ENCODE peak calls at places on chromosomes 2 and 18, in eight cellular contexts. V, E, Z, X, B, A, O and J are unnamed samples.

GRCh38 chr2:25401307-25402021 is 59.7 kb upstream of the DNMT3A start:
- DNase-seq in X (no peak), O (no peak), E (no peak), Z (no peak), V (no peak), A (no peak), B (no peak), J (no peak)

GRCh38 chr2:127277028-127277427 is 16.9 kb downstream of the ERCC3 start:
- DNase-seq in V (no peak), Z (no peak), O (no peak), A (no peak), X (no peak), B (no peak), E (no peak), J (no peak)

GRCh38 chr2:72893594-72894319 is 6.5 kb downstream of the SPR start:
- DNase-seq in E (peak), O (peak), X (peak), Z (peak), B (peak), V (no peak), A (peak), J (peak)

GRCh38 chr2:173667415-173667814 is 297.8 kb downstream of the SP3 start:
- DNase-seq in A (no peak), O (no peak), X (no peak), Z (no peak), E (peak), B (no peak), V (no peak), J (no peak)

GRCh38 chr2:42105330-42106256 is 57.8 kb downstream of the PKDCC start:
- DNase-seq in X (no peak), B (no peak), E (peak), O (no peak), A (peak), Z (no peak), V (no peak), J (no peak)

GRCh38 chr18:10514621-10515020 is 11.2 kb upstream of the NAPG start:
- DNase-seq in O (no peak), A (no peak), X (no peak), V (no peak), B (no peak), E (no peak), Z (no peak), J (no peak)

GRCh38 chr2:194105358-194105757 is 1551.7 kb upstream of the SLC39A10 start:
- DNase-seq in O (no peak), E (no peak), B (no peak), X (no peak), Z (no peak), V (no peak), A (no peak), J (no peak)

GRCh38 chr18:70321616-70322015 is 32.8 kb downstream of the SOCS6 start:
- DNase-seq in V (no peak), A (no peak), B (peak), O (no peak), Z (no peak), X (no peak), E (no peak), J (no peak)

GRCh38 chr2:178804791-178805190 is 2.4 kb downstream of the TTN start:
- DNase-seq in X (peak), V (no peak), A (no peak), B (no peak), Z (no peak), O (no peak), E (no peak), J (no peak)

GRCh38 chr2:231212329-231212845 is 14.0 kb downstream of the ARMC9 start:
- DNase-seq in B (no peak), O (no peak), Z (no peak), V (no peak), A (no peak), E (no peak), X (no peak), J (no peak)

GRCh38 chr2:24986397-24986796 is 14.6 kb upstream of the DNAJC27 start:
- DNase-seq in E (peak), B (no peak), A (peak), X (no peak), O (peak), V (peak), Z (no peak), J (no peak)

GRCh38 chr2:33380661-33381183 is 95.7 kb upstream of the RASGRP3 start:
- DNase-seq in Z (no peak), X (no peak), E (no peak), B (no peak), O (no peak), A (no peak), V (no peak), J (no peak)

GRCh38 chr18:32548688-32549087 is 78.0 kb upstream of the GAREM1 start:
- DNase-seq in B (no peak), E (no peak), Z (no peak), O (no peak), V (no peak), X (no peak), A (no peak), J (no peak)

DNA sequence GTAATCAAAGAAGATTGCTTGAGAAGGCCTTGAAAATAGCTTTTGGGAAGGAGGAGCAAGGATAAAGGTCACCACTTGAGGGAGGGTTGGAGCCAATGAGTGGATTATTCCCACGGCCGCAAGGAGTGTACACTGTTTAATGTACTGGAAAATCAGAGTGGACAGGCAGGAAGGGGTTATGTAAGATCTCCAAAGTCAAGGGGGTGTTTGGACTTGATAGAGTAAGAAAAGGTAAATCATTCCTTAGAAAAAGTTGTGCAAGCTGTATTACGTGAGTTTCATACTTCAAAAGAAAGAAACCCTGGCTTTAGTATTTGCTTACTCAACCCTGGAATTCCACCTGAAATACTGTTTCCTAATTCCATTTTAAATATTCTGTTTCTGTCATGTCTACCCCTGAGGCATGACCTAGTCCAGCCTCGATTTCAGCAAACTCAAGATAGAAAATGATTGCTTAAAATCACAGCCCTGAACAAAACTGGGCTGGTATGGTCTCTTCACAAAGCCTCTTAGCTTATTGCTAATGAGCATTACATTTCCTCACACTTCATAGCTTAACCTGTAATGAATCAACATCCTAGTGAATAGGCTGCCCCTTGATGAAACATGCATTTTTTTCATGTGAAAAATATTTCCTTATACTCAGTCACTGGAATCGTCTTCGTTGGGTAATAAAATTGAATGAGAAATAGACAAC is 1.1 kb downstream of the MREG start:
- DNase-seq in Z (no peak), E (no peak), X (peak), A (no peak), B (peak), V (no peak), O (no peak), J (no peak)
- TF ChIP-seq CTCF in Z (no peak), E (no peak), X (no peak), A (peak), B (peak), V (no peak), O (no peak), J (peak)

GRCh38 chr2:224887159-224887558 is 155.1 kb downstream of the DOCK10 start:
- DNase-seq in B (no peak), V (no peak), E (peak), A (peak), X (no peak), Z (no peak), O (no peak), J (no peak)
- TF ChIP-seq CTCF in B (no peak), V (no peak), E (peak), A (peak), X (no peak), Z (no peak), O (no peak), J (no peak)

GRCh38 chr18:12057419-12058039 is 36.1 kb upstream of the ANKRD62 start:
- DNase-seq in V (no peak), Z (peak), E (no peak), B (no peak), A (no peak), X (no peak), O (no peak), J (no peak)
- TF ChIP-seq CTCF in V (no peak), Z (peak), E (no peak), B (no peak), A (no peak), X (no peak), O (no peak), J (no peak)

GRCh38 chr2:215451012-215451756 is 15.3 kb upstream of the FN1 start:
- DNase-seq in O (no peak), E (peak), B (no peak), A (peak), X (no peak), V (no peak), Z (no peak), J (no peak)

GRCh38 chr2:215450188-215451011 is 14.5 kb upstream of the FN1 start:
- DNase-seq in Z (no peak), E (no peak), O (no peak), X (no peak), V (no peak), B (no peak), A (no peak), J (no peak)

GRCh38 chr2:215452725-215453124 is 16.9 kb upstream of the FN1 start:
- DNase-seq in A (no peak), X (no peak), V (no peak), B (no peak), E (no peak), Z (peak), O (no peak), J (no peak)

DNA sequence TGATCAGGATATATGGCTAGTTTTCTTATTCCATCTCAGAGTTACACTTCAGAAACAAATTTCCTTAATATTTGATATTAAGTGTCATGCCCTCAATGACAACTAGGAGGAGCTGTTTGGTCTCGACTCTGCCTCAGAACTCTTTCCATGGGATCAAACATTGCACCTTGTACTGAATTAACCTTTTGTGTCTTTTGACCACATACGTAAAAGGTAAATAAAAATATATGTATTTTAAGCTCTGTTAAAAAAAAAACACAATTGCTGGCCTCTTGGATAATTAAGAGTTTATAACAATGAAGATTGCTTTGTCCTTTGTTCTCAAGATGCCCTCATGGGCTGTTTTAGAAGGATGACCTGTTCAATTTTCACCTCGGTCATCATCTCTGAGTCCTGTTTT is 18.7 kb upstream of the FN1 start:
- DNase-seq in E (peak), X (peak), B (no peak), Z (no peak), O (no peak), V (peak), A (peak), J (no peak)
- TF ChIP-seq CTCF in E (peak), X (peak), B (peak), Z (peak), O (peak), V (peak), A (peak), J (peak)

GRCh38 chr2:7116516-7116915 is 199.3 kb downstream of the RNF144A start:
- DNase-seq in Z (no peak), O (no peak), B (no peak), X (no peak), A (no peak), V (no peak), E (no peak), J (no peak)

GRCh38 chr2:7115364-7115763 is 198.2 kb downstream of the RNF144A start:
- DNase-seq in O (no peak), E (no peak), B (no peak), Z (no peak), X (no peak), A (no peak), V (no peak), J (no peak)

GRCh38 chr2:7119504-7119835 is 202.3 kb downstream of the RNF144A start:
- DNase-seq in O (no peak), V (no peak), A (no peak), Z (no peak), B (no peak), E (no peak), X (no peak), J (no peak)

GRCh38 chr2:7121851-7122250 is 204.6 kb downstream of the RNF144A start:
- DNase-seq in V (no peak), B (no peak), O (no peak), A (no peak), E (no peak), X (no peak), Z (no peak), J (no peak)

DNA sequence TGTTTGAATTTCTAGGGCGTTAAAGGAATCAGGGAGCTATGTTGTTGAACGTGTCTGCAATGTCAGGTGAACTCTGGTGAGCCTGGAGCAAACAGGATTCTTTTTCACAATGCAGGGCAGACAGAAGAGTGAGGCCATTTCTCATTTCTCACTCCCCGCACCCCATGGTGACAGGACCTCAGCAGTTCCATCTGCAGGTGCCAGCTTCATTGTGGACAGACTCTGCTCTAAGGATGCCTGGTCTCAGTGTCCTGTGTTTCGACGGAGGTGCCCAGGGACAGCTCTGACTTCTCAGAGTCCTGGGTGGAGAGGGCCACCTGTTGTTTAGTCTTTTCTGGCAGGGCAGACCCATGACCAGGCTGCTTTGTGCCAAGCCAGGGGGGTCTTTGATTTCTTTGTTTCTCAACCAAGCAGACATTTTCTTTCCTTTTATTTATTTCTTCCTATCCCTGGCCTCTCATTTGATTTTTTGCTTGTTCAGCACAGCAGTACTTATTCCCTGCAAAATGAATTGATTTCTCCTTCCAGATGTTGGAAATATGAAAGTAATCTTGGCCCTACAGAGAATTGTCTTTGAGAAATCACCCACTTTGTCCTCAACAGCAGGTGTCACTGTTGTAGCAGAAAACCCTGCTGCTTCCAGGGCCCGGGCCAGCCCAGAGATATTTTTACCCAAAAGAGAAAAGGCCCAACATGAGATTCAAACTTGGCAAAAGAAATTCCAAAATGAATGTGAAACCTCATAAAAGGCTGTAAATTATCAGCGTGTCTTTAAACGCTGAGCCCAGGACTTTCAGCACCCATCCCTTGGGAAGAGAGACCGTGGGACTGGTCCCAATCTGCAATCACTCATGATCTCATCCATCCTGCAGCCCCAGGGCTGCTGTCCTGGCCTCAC is 201.6 kb downstream of the RNF144A start:
- DNase-seq in V (peak), Z (peak), E (peak), B (no peak), O (peak), A (peak), X (peak), J (peak)
- TF ChIP-seq CTCF in V (peak), Z (peak), E (peak), B (peak), O (peak), A (peak), X (peak), J (peak)

DNA sequence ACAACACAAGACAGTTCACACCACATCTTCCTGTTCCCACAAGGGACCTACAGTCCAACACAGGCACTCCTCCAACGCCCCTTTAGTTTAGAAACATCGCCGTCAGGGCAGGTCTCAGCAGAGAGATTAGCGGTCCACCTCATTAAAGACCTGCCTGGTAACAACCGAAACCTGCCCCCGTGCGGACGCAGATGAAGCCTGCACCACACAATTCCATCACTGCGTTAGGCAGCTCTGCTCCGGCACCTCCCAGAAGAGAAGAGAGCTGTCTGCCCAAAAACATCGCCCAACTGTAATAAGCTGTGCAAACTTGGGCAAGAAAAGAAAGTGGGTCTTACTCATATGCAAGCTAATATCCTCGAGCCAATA is 32.7 kb downstream of the ZNF516 start:
- DNase-seq in Z (no peak), B (no peak), O (peak), A (no peak), E (no peak), X (no peak), V (peak), J (no peak)
- TF ChIP-seq CTCF in Z (no peak), B (no peak), O (no peak), A (no peak), E (no peak), X (no peak), V (peak), J (no peak)

GRCh38 chr2:207768891-207769596 is 662 bp downstream of the FZD5 start:
- DNase-seq in O (peak), B (peak), Z (peak), A (peak), V (peak), E (no peak), X (peak), J (no peak)

GRCh38 chr2:207768168-207768890 is 1.4 kb downstream of the FZD5 start:
- DNase-seq in A (peak), B (peak), Z (peak), O (peak), E (peak), V (no peak), X (peak), J (peak)

GRCh38 chr2:207765960-207766582 is 3.6 kb downstream of the FZD5 start:
- DNase-seq in V (no peak), B (no peak), A (no peak), O (no peak), E (no peak), Z (no peak), X (no peak), J (no peak)

GRCh38 chr2:207766697-207767460 is 2.8 kb downstream of the FZD5 start:
- DNase-seq in X (no peak), V (no peak), B (no peak), A (no peak), O (peak), Z (peak), E (no peak), J (no peak)

DNA sequence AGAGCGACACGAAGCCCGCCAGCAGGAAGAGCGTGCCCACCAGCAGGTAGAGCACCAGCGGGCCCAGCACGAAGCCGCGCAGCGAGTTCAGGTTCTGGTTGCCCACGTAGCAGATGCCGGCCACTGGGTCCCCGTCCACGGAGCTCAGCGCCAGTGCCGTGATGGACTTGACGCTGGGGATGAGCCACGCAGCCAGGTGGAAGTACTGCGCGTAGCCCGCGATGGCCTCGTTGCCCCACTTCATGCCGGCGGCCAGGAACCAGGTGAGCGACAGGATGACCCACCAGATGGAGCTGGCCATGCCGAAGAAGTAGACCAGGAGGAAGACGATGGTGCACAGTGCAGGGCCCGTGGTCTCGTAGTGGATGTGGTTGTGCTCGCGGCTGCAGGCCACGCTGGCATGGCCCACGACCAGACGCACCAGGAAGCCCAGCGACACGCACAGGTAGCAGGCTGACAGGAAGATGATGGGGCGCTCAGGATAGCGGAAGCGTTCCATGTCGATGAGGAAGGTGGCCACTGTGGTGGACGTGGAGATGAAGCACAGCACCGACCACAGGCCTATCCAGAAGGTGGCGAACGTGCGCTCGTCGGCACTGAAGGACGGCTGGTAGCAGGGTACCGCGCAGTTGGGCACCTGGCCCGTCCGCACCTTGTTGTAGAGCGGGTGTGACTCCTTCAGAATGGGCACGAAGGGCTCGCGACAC is 2.1 kb downstream of the FZD5 start:
- DNase-seq in X (peak), V (no peak), B (no peak), A (peak), E (no peak), Z (peak), O (peak), J (no peak)
- TF ChIP-seq CTCF in X (peak), V (peak), B (peak), A (peak), E (peak), Z (no peak), O (no peak), J (peak)

DNA sequence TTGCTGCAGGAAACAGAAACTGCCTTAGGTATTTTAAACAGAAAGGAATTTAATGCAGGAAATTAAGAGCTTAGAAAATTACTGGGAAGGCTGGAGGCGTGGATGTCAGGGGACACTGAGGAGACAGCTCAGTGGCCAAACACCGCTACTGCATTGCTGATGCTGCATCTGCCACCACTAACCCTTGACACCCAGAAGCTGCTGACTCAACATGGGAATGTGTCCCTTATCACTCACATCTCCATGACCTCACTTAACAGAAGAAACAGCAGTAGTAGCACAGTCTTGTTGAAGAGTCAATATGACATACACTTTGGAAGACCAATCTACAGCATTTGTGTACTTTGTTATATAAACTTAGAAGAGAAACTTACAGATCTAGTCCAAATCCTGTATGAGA is 906.1 kb downstream of the SLC4A3 start:
- DNase-seq in V (no peak), E (peak), A (peak), X (peak), B (peak), O (no peak), Z (peak), J (no peak)
- TF ChIP-seq CTCF in V (no peak), E (peak), A (peak), X (peak), B (peak), O (no peak), Z (no peak), J (peak)